ENCODE peak calls at places on chromosomes 5 and 9, in six cellular contexts. One of them, this sample, is unnamed.

GRCh38 chr5:149015126-149015525 is 47.7 kb downstream of the SH3TC2 start:
- DNase-seq in hippocampal formation: no peak
- DNase-seq in upper lobe of left lung: no peak
- DNase-seq in NCI-H1092: no peak
- DNase-seq in fibroblast of pulmonary artery: no peak
- DNase-seq in aorta: no peak
- DNase-seq in this sample: no peak

GRCh38 chr9:11973011-11973410 is 720.2 kb upstream of the TYRP1 start:
- DNase-seq in fibroblast of pulmonary artery: peak
- DNase-seq in upper lobe of left lung: no peak
- DNase-seq in aorta: no peak
- DNase-seq in NCI-H1092: no peak
- DNase-seq in hippocampal formation: no peak
- DNase-seq in this sample: no peak

GRCh38 chr5:39014544-39014943 is 59.7 kb downstream of the RICTOR start:
- DNase-seq in NCI-H1092: no peak
- DNase-seq in upper lobe of left lung: no peak
- DNase-seq in fibroblast of pulmonary artery: peak
- DNase-seq in aorta: no peak
- DNase-seq in hippocampal formation: no peak
- DNase-seq in this sample: no peak

GRCh38 chr9:130635306-130635705 is 29.1 kb upstream of the PRDM12 start:
- DNase-seq in aorta: peak
- DNase-seq in hippocampal formation: no peak
- DNase-seq in fibroblast of pulmonary artery: no peak
- DNase-seq in upper lobe of left lung: no peak
- DNase-seq in NCI-H1092: no peak
- DNase-seq in this sample: no peak

GRCh38 chr9:37531699-37532098 is 44.5 kb downstream of the FBXO10 start:
- DNase-seq in hippocampal formation: no peak
- DNase-seq in NCI-H1092: no peak
- DNase-seq in aorta: no peak
- DNase-seq in fibroblast of pulmonary artery: no peak
- DNase-seq in upper lobe of left lung: no peak
- DNase-seq in this sample: no peak

GRCh38 chr9:7452378-7452777 is 347.2 kb downstream of the DMAC1 start:
- DNase-seq in hippocampal formation: no peak
- DNase-seq in upper lobe of left lung: no peak
- DNase-seq in fibroblast of pulmonary artery: no peak
- DNase-seq in NCI-H1092: no peak
- DNase-seq in aorta: no peak
- DNase-seq in this sample: peak

GRCh38 chr9:80874276-80874675 is 815.1 kb downstream of the TLE1 start:
- DNase-seq in aorta: no peak
- DNase-seq in NCI-H1092: no peak
- DNase-seq in upper lobe of left lung: no peak
- DNase-seq in hippocampal formation: no peak
- DNase-seq in fibroblast of pulmonary artery: peak
- DNase-seq in this sample: peak

GRCh38 chr9:96022445-96023031 is 147.0 kb downstream of the ERCC6L2 start:
- DNase-seq in upper lobe of left lung: no peak
- DNase-seq in hippocampal formation: no peak
- DNase-seq in fibroblast of pulmonary artery: no peak
- DNase-seq in aorta: no peak
- DNase-seq in NCI-H1092: peak
- DNase-seq in this sample: no peak

GRCh38 chr9:131025953-131026858 is 17.2 kb downstream of the LAMC3 start:
- DNase-seq in upper lobe of left lung: peak
- DNase-seq in hippocampal formation: no peak
- DNase-seq in NCI-H1092: no peak
- DNase-seq in fibroblast of pulmonary artery: no peak
- DNase-seq in aorta: no peak
- DNase-seq in this sample: no peak

GRCh38 chr9:136576269-136576626 is 30.4 kb upstream of the NOTCH1 start:
- DNase-seq in NCI-H1092: no peak
- DNase-seq in aorta: peak
- DNase-seq in hippocampal formation: no peak
- DNase-seq in upper lobe of left lung: peak
- DNase-seq in fibroblast of pulmonary artery: no peak
- DNase-seq in this sample: peak

GRCh38 chr5:109484597-109484996 is 74.8 kb upstream of the PJA2 start:
- DNase-seq in upper lobe of left lung: no peak
- DNase-seq in NCI-H1092: no peak
- DNase-seq in fibroblast of pulmonary artery: no peak
- DNase-seq in hippocampal formation: no peak
- DNase-seq in aorta: no peak
- DNase-seq in this sample: no peak

GRCh38 chr9:136430591-136431234 is 8.9 kb downstream of the INPP5E start:
- DNase-seq in hippocampal formation: no peak
- DNase-seq in upper lobe of left lung: peak
- DNase-seq in aorta: no peak
- DNase-seq in NCI-H1092: no peak
- DNase-seq in fibroblast of pulmonary artery: no peak
- DNase-seq in this sample: no peak

GRCh38 chr5:138542120-138542955 is 698 bp downstream of the ETF1 start:
- DNase-seq in aorta: no peak
- DNase-seq in upper lobe of left lung: no peak
- DNase-seq in hippocampal formation: no peak
- DNase-seq in NCI-H1092: no peak
- DNase-seq in fibroblast of pulmonary artery: no peak
- DNase-seq in this sample: peak

GRCh38 chr9:76637426-76637825 is 126.8 kb upstream of the PCA3 start:
- DNase-seq in fibroblast of pulmonary artery: no peak
- DNase-seq in hippocampal formation: no peak
- DNase-seq in NCI-H1092: no peak
- DNase-seq in upper lobe of left lung: no peak
- DNase-seq in aorta: no peak
- DNase-seq in this sample: no peak

GRCh38 chr9:98536542-98537173 is 172.1 kb downstream of the GABBR2 start:
- DNase-seq in NCI-H1092: peak
- DNase-seq in upper lobe of left lung: no peak
- DNase-seq in fibroblast of pulmonary artery: no peak
- DNase-seq in hippocampal formation: no peak
- DNase-seq in aorta: no peak
- DNase-seq in this sample: peak

GRCh38 chr9:87708989-87709706 is 16.8 kb upstream of the CTSL start:
- DNase-seq in upper lobe of left lung: no peak
- DNase-seq in hippocampal formation: no peak
- DNase-seq in NCI-H1092: no peak
- DNase-seq in aorta: no peak
- DNase-seq in fibroblast of pulmonary artery: no peak
- DNase-seq in this sample: no peak

GRCh38 chr5:73387630-73388370 is 60.8 kb downstream of the FOXD1 start:
- DNase-seq in hippocampal formation: no peak
- DNase-seq in aorta: no peak
- DNase-seq in fibroblast of pulmonary artery: no peak
- DNase-seq in upper lobe of left lung: no peak
- DNase-seq in NCI-H1092: no peak
- DNase-seq in this sample: no peak

GRCh38 chr9:105656131-105656921 is 5.9 kb upstream of the TAL2 start:
- DNase-seq in hippocampal formation: no peak
- DNase-seq in aorta: peak
- DNase-seq in fibroblast of pulmonary artery: no peak
- DNase-seq in upper lobe of left lung: peak
- DNase-seq in NCI-H1092: peak
- DNase-seq in this sample: peak

GRCh38 chr9:109907400-109907799 is 127.4 kb downstream of the PALM2AKAP2 start:
- DNase-seq in aorta: no peak
- DNase-seq in fibroblast of pulmonary artery: peak
- DNase-seq in NCI-H1092: no peak
- DNase-seq in hippocampal formation: peak
- DNase-seq in upper lobe of left lung: no peak
- DNase-seq in this sample: no peak

GRCh38 chr5:132057498-132058255 is 2.8 kb upstream of the IL3 start:
- DNase-seq in upper lobe of left lung: no peak
- DNase-seq in hippocampal formation: no peak
- DNase-seq in NCI-H1092: no peak
- DNase-seq in aorta: peak
- DNase-seq in fibroblast of pulmonary artery: no peak
- DNase-seq in this sample: no peak

GRCh38 chr9:111236337-111236736 is 93.7 kb downstream of the OR2K2 start:
- DNase-seq in hippocampal formation: no peak
- DNase-seq in fibroblast of pulmonary artery: no peak
- DNase-seq in NCI-H1092: no peak
- DNase-seq in upper lobe of left lung: no peak
- DNase-seq in aorta: no peak
- DNase-seq in this sample: no peak

GRCh38 chr5:161897033-161897432 is 49.1 kb downstream of the GABRA1 start:
- DNase-seq in hippocampal formation: no peak
- DNase-seq in aorta: no peak
- DNase-seq in fibroblast of pulmonary artery: no peak
- DNase-seq in NCI-H1092: no peak
- DNase-seq in upper lobe of left lung: no peak
- DNase-seq in this sample: no peak

GRCh38 chr9:89605181-89606048 is 603 bp downstream of the GADD45G start:
- DNase-seq in fibroblast of pulmonary artery: peak
- DNase-seq in aorta: peak
- DNase-seq in NCI-H1092: no peak
- DNase-seq in hippocampal formation: peak
- DNase-seq in upper lobe of left lung: peak
- DNase-seq in this sample: peak

GRCh38 chr9:135135171-135135926 is 47.9 kb downstream of the OLFM1 start:
- DNase-seq in aorta: no peak
- DNase-seq in NCI-H1092: no peak
- DNase-seq in hippocampal formation: no peak
- DNase-seq in upper lobe of left lung: no peak
- DNase-seq in fibroblast of pulmonary artery: no peak
- DNase-seq in this sample: no peak

GRCh38 chr5:73030531-73030930 is 74.7 kb downstream of the FCHO2 start:
- DNase-seq in NCI-H1092: no peak
- DNase-seq in upper lobe of left lung: no peak
- DNase-seq in hippocampal formation: no peak
- DNase-seq in fibroblast of pulmonary artery: no peak
- DNase-seq in aorta: no peak
- DNase-seq in this sample: peak

GRCh38 chr5:18798058-18798457 is 1163.8 kb downstream of the TAF11L14 start:
- DNase-seq in fibroblast of pulmonary artery: no peak
- DNase-seq in NCI-H1092: no peak
- DNase-seq in hippocampal formation: no peak
- DNase-seq in aorta: no peak
- DNase-seq in upper lobe of left lung: no peak
- DNase-seq in this sample: no peak

GRCh38 chr5:88833371-88834107 is 49.4 kb downstream of the MEF2C start:
- DNase-seq in NCI-H1092: no peak
- DNase-seq in upper lobe of left lung: no peak
- DNase-seq in hippocampal formation: peak
- DNase-seq in aorta: no peak
- DNase-seq in fibroblast of pulmonary artery: peak
- DNase-seq in this sample: no peak

GRCh38 chr9:31415184-31415583 is 969.3 kb upstream of the ACO1 start:
- DNase-seq in NCI-H1092: no peak
- DNase-seq in hippocampal formation: no peak
- DNase-seq in fibroblast of pulmonary artery: no peak
- DNase-seq in upper lobe of left lung: no peak
- DNase-seq in aorta: no peak
- DNase-seq in this sample: no peak

GRCh38 chr5:61100425-61100824 is 61.8 kb downstream of the SMIM15 start:
- DNase-seq in fibroblast of pulmonary artery: no peak
- DNase-seq in aorta: no peak
- DNase-seq in upper lobe of left lung: no peak
- DNase-seq in NCI-H1092: no peak
- DNase-seq in hippocampal formation: no peak
- DNase-seq in this sample: no peak

GRCh38 chr9:69542942-69543704 is 129.0 kb downstream of the APBA1 start:
- DNase-seq in upper lobe of left lung: peak
- DNase-seq in hippocampal formation: peak
- DNase-seq in aorta: no peak
- DNase-seq in NCI-H1092: peak
- DNase-seq in fibroblast of pulmonary artery: no peak
- DNase-seq in this sample: no peak

This sample was measured in MCF 10A.